ENCODE peak calls at places on chromosome 13, in ten cellular contexts. One of them, this sample, is unnamed.

GRCh38 chr13:113399755-113400149 is 35.8 kb upstream of the GRTP1 start:
- DNase-seq in endodermal cell: peak; percentile 50
- DNase-seq in psoas muscle: no peak
- DNase-seq in body of pancreas: no peak
- DNase-seq in suprapubic skin: peak; percentile 71
- DNase-seq in iPS DF 6.9: no peak
- DNase-seq in stomach: no peak
- DNase-seq in heart left ventricle: no peak
- DNase-seq in heart right ventricle: no peak
- DNase-seq in IMR-90: no peak
- DNase-seq in this sample: peak; percentile 81

GRCh38 chr13:36275190-36276002 is 22.2 kb downstream of the CCDC169 start:
- DNase-seq in IMR-90: peak; percentile 72
- DNase-seq in heart right ventricle: peak; percentile 48
- DNase-seq in psoas muscle: no peak
- DNase-seq in stomach: no peak
- DNase-seq in suprapubic skin: no peak
- DNase-seq in iPS DF 6.9: no peak
- DNase-seq in endodermal cell: no peak
- DNase-seq in body of pancreas: peak; percentile 62
- DNase-seq in heart left ventricle: no peak
- DNase-seq in this sample: no peak

GRCh38 chr13:98274921-98275487 is 97.9 kb upstream of the RNF113B start:
- DNase-seq in psoas muscle: no peak
- DNase-seq in IMR-90: peak; percentile 87
- DNase-seq in iPS DF 6.9: no peak
- DNase-seq in heart right ventricle: no peak
- DNase-seq in endodermal cell: no peak
- DNase-seq in suprapubic skin: no peak
- DNase-seq in heart left ventricle: no peak
- DNase-seq in body of pancreas: no peak
- DNase-seq in stomach: no peak
- DNase-seq in this sample: no peak

GRCh38 chr13:51276684-51277083 is 54.5 kb downstream of the FAM124A start:
- DNase-seq in iPS DF 6.9: no peak
- DNase-seq in IMR-90: no peak
- DNase-seq in heart left ventricle: no peak
- DNase-seq in suprapubic skin: no peak
- DNase-seq in body of pancreas: peak; percentile 56
- DNase-seq in psoas muscle: no peak
- DNase-seq in stomach: no peak
- DNase-seq in endodermal cell: peak; percentile 17
- DNase-seq in heart right ventricle: no peak
- DNase-seq in this sample: no peak

GRCh38 chr13:50124536-50125305 is 109.5 kb downstream of the KCNRG start:
- DNase-seq in endodermal cell: peak; percentile 83
- DNase-seq in heart right ventricle: peak; percentile 97
- DNase-seq in iPS DF 6.9: no peak
- DNase-seq in suprapubic skin: peak; percentile 98
- DNase-seq in psoas muscle: peak; percentile 99
- DNase-seq in body of pancreas: no peak
- DNase-seq in stomach: peak; percentile 97
- DNase-seq in IMR-90: peak; percentile 56
- DNase-seq in heart left ventricle: peak; percentile 60
- DNase-seq in this sample: peak; percentile 48

GRCh38 chr13:80070024-80070703 is 270.8 kb downstream of the SPRY2 start:
- DNase-seq in heart right ventricle: no peak
- DNase-seq in body of pancreas: no peak
- DNase-seq in stomach: no peak
- DNase-seq in iPS DF 6.9: no peak
- DNase-seq in suprapubic skin: no peak
- DNase-seq in IMR-90: no peak
- DNase-seq in psoas muscle: no peak
- DNase-seq in heart left ventricle: no peak
- DNase-seq in endodermal cell: peak; percentile 58
- DNase-seq in this sample: no peak

GRCh38 chr13:48783181-48783630 is 129.5 kb downstream of the CYSLTR2 start:
- DNase-seq in body of pancreas: peak; percentile 77
- DNase-seq in stomach: peak; percentile 70
- DNase-seq in IMR-90: peak; percentile 100
- DNase-seq in heart left ventricle: peak; percentile 92
- DNase-seq in iPS DF 6.9: no peak
- DNase-seq in suprapubic skin: peak; percentile 89
- DNase-seq in psoas muscle: peak; percentile 70
- DNase-seq in endodermal cell: no peak
- DNase-seq in heart right ventricle: peak; percentile 62
- DNase-seq in this sample: peak; percentile 56

GRCh38 chr13:48586591-48587103 is 53.8 kb upstream of the RCBTB2 start:
- DNase-seq in heart left ventricle: peak; percentile 70
- DNase-seq in body of pancreas: no peak
- DNase-seq in endodermal cell: no peak
- DNase-seq in stomach: peak; percentile 54
- DNase-seq in suprapubic skin: no peak
- DNase-seq in iPS DF 6.9: no peak
- DNase-seq in psoas muscle: peak; percentile 66
- DNase-seq in heart right ventricle: peak; percentile 63
- DNase-seq in IMR-90: peak; percentile 11
- DNase-seq in this sample: no peak

GRCh38 chr13:33119886-33120543 is 103.8 kb downstream of the KL start:
- DNase-seq in iPS DF 6.9: no peak
- DNase-seq in stomach: no peak
- DNase-seq in heart right ventricle: no peak
- DNase-seq in psoas muscle: no peak
- DNase-seq in heart left ventricle: no peak
- DNase-seq in suprapubic skin: no peak
- DNase-seq in body of pancreas: no peak
- DNase-seq in endodermal cell: no peak
- DNase-seq in IMR-90: peak; percentile 39
- DNase-seq in this sample: peak; percentile 21

GRCh38 chr13:113518080-113518803 is 27.7 kb upstream of the DCUN1D2 start:
- DNase-seq in psoas muscle: no peak
- DNase-seq in endodermal cell: no peak
- DNase-seq in iPS DF 6.9: no peak
- DNase-seq in stomach: no peak
- DNase-seq in heart right ventricle: no peak
- DNase-seq in suprapubic skin: no peak
- DNase-seq in heart left ventricle: no peak
- DNase-seq in body of pancreas: no peak
- DNase-seq in IMR-90: no peak
- DNase-seq in this sample: no peak

GRCh38 chr13:67299731-67300130 is 69.6 kb upstream of the PCDH9 start:
- DNase-seq in heart left ventricle: no peak
- DNase-seq in heart right ventricle: no peak
- DNase-seq in endodermal cell: no peak
- DNase-seq in psoas muscle: no peak
- DNase-seq in iPS DF 6.9: no peak
- DNase-seq in body of pancreas: no peak
- DNase-seq in IMR-90: peak; percentile 38
- DNase-seq in suprapubic skin: no peak
- DNase-seq in stomach: no peak
- DNase-seq in this sample: no peak

GRCh38 chr13:51066091-51066831 is 44.8 kb downstream of the C13orf42 start:
- DNase-seq in psoas muscle: no peak
- DNase-seq in endodermal cell: peak; percentile 45
- DNase-seq in stomach: no peak
- DNase-seq in iPS DF 6.9: no peak
- DNase-seq in IMR-90: peak; percentile 4
- DNase-seq in suprapubic skin: no peak
- DNase-seq in heart right ventricle: peak; percentile 30
- DNase-seq in heart left ventricle: no peak
- DNase-seq in body of pancreas: peak; percentile 6
- DNase-seq in this sample: peak; percentile 69

GRCh38 chr13:49927755-49928154 is 8.4 kb downstream of the SPRYD7 start:
- DNase-seq in stomach: no peak
- DNase-seq in IMR-90: peak; percentile 76
- DNase-seq in heart left ventricle: no peak
- DNase-seq in iPS DF 6.9: no peak
- DNase-seq in endodermal cell: no peak
- DNase-seq in psoas muscle: no peak
- DNase-seq in heart right ventricle: no peak
- DNase-seq in suprapubic skin: no peak
- DNase-seq in body of pancreas: no peak
- DNase-seq in this sample: peak; percentile 58

GRCh38 chr13:44189085-44189484 is 184.5 kb upstream of the SERP2 start:
- DNase-seq in suprapubic skin: no peak
- DNase-seq in psoas muscle: no peak
- DNase-seq in heart right ventricle: no peak
- DNase-seq in stomach: no peak
- DNase-seq in heart left ventricle: no peak
- DNase-seq in IMR-90: no peak
- DNase-seq in iPS DF 6.9: no peak
- DNase-seq in body of pancreas: no peak
- DNase-seq in endodermal cell: no peak
- DNase-seq in this sample: no peak

GRCh38 chr13:98581971-98582702 is 5.2 kb upstream of the STK24 start:
- DNase-seq in body of pancreas: no peak
- DNase-seq in endodermal cell: no peak
- DNase-seq in stomach: no peak
- DNase-seq in IMR-90: peak; percentile 85
- DNase-seq in heart right ventricle: no peak
- DNase-seq in iPS DF 6.9: no peak
- DNase-seq in suprapubic skin: no peak
- DNase-seq in psoas muscle: no peak
- DNase-seq in heart left ventricle: no peak
- DNase-seq in this sample: no peak

DNA sequence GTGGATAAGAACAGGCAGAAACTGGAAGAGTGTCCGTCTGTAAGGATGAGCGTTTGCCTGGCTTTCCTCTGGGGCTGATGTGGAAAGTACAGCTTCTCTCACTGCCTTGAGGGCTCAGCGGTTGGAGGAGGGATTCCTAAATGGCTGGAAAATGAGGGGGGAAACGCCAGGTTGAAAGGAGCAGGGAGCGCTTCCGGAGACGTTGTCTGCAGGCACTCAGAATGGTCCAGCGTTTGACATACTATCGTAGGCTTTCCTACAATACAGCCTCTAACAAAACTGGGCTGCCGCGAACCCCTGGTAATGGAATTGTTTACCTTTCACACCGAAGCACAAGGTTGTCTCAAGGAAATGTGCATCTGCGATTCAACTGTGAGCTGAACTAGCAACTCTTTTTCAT is 39.9 kb downstream of the MRPL57 start:
- DNase-seq in iPS DF 6.9: no peak
- DNase-seq in heart right ventricle: no peak
- DNase-seq in suprapubic skin: no peak
- DNase-seq in IMR-90: no peak
- DNase-seq in body of pancreas: no peak
- DNase-seq in heart left ventricle: no peak
- DNase-seq in endodermal cell: no peak
- DNase-seq in psoas muscle: no peak
- DNase-seq in stomach: no peak
- DNase-seq in this sample: no peak
- H3K4me3 ChIP-seq in iPS DF 6.9: no peak overlapping the region
- H3K4me3 ChIP-seq in heart right ventricle: no peak overlapping the region
- H3K4me3 ChIP-seq in suprapubic skin: no peak overlapping the region
- H3K4me3 ChIP-seq in IMR-90: peak overlapping the region; percentile 15
- H3K4me3 ChIP-seq in body of pancreas: no peak overlapping the region
- H3K4me3 ChIP-seq in heart left ventricle: no peak overlapping the region
- H3K4me3 ChIP-seq in endodermal cell: no peak overlapping the region
- H3K4me3 ChIP-seq in psoas muscle: no peak overlapping the region
- H3K4me3 ChIP-seq in stomach: no peak overlapping the region
- H3K4me3 ChIP-seq in this sample: no peak overlapping the region

DNA sequence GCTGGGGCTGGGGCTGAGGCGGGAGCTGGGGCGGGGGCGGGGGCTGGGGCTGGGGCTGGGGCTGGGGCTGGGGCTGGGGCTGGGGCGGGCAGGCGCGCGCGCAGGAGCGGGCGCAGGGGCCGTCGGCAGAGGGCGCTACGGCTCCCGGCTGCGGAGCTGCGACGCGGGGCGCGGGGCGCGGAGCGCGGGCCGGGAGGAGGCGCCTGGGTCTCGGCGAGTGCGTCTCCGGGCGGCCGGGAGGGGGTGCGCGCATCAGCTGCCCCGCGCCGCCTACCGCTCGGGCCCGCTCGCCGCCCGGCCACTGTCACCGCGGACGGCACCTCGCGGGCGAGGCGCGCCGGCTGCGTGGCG is 416 bp upstream of the MTUS2 start:
- DNase-seq in iPS DF 6.9: no peak
- DNase-seq in psoas muscle: no peak
- DNase-seq in endodermal cell: peak; percentile 92
- DNase-seq in heart right ventricle: peak; percentile 44
- DNase-seq in heart left ventricle: peak; percentile 71
- DNase-seq in stomach: peak; percentile 27
- DNase-seq in suprapubic skin: no peak
- DNase-seq in body of pancreas: peak; percentile 60
- DNase-seq in IMR-90: peak; percentile 32
- DNase-seq in this sample: no peak
- H3K27me3 ChIP-seq in iPS DF 6.9: peaks cover 7% of the 10 kb centered on the region
- H3K27me3 ChIP-seq in psoas muscle: peaks cover 24% of the 10 kb centered on the region
- H3K27me3 ChIP-seq in endodermal cell: peaks cover 54% of the 10 kb centered on the region
- H3K27me3 ChIP-seq in heart right ventricle: peaks cover 23% of the 10 kb centered on the region
- H3K27me3 ChIP-seq in heart left ventricle: peaks cover 8% of the 10 kb centered on the region
- H3K27me3 ChIP-seq in stomach: peaks cover 34% of the 10 kb centered on the region
- H3K27me3 ChIP-seq in suprapubic skin: peaks cover 72% of the 10 kb centered on the region
- H3K27me3 ChIP-seq in body of pancreas: no peaks in the 10 kb centered on the region
- H3K27me3 ChIP-seq in IMR-90: peaks cover 39% of the 10 kb centered on the region
- H3K27me3 ChIP-seq in this sample: peaks cover 23% of the 10 kb centered on the region

GRCh38 chr13:76148374-76148773 is 512.2 kb downstream of the LMO7 start:
- DNase-seq in heart right ventricle: no peak
- DNase-seq in body of pancreas: no peak
- DNase-seq in iPS DF 6.9: no peak
- DNase-seq in heart left ventricle: no peak
- DNase-seq in suprapubic skin: no peak
- DNase-seq in IMR-90: no peak
- DNase-seq in endodermal cell: no peak
- DNase-seq in stomach: no peak
- DNase-seq in psoas muscle: no peak
- DNase-seq in this sample: no peak
- H3K27ac ChIP-seq in heart right ventricle: no peak overlapping the region
- H3K27ac ChIP-seq in body of pancreas: no peak overlapping the region
- H3K27ac ChIP-seq in iPS DF 6.9: no peak overlapping the region
- H3K27ac ChIP-seq in heart left ventricle: no peak overlapping the region
- H3K27ac ChIP-seq in suprapubic skin: no peak overlapping the region
- H3K27ac ChIP-seq in IMR-90: no peak overlapping the region
- H3K27ac ChIP-seq in endodermal cell: no peak overlapping the region
- H3K27ac ChIP-seq in stomach: no peak overlapping the region
- H3K27ac ChIP-seq in psoas muscle: no peak overlapping the region
- H3K27ac ChIP-seq in this sample: no peak overlapping the region

DNA sequence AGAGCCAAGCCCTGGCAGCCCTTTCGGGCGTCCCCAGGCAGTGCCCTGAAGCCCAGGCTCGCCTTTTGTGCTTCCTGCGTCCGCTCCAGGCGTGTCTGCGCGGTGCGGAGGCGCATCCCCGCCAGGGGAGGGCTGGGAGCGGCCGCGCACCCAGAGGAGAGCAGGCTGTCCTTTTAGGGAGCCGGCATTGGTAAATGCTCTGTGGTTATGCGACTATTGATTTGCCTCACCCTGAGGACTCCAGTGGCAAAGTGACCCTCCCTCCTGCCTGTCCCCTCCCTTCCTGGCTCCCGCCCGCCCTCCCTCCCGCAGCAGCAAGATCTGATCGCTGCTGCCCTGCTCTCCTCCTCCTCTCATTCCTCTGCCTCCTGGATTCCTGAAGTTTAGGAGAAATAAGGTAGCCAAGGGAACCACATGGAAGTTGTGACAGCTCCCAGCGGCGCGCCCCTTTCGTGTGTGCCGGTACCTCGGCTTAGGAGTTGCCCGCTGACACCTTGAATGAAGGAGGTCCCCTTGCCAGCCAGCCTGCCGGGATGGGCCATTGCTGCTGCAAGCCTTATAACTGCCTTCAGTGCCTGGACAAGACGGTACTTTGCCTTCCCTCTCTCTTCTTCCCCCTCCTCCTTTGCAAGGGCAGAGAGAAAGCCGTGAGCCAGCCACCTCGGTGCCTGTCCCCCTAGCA is 167.0 kb downstream of the SLC7A1 start:
- DNase-seq in IMR-90: no peak
- DNase-seq in heart right ventricle: peak; percentile 37
- DNase-seq in iPS DF 6.9: no peak
- DNase-seq in body of pancreas: peak; percentile 8
- DNase-seq in psoas muscle: peak; percentile 52
- DNase-seq in stomach: no peak
- DNase-seq in heart left ventricle: peak; percentile 67
- DNase-seq in endodermal cell: peak; percentile 89
- DNase-seq in suprapubic skin: no peak
- DNase-seq in this sample: no peak
- H3K4me3 ChIP-seq in IMR-90: peak overlapping the region; percentile 12
- H3K4me3 ChIP-seq in heart right ventricle: peak overlapping the region; percentile 40
- H3K4me3 ChIP-seq in iPS DF 6.9: peak overlapping the region; percentile 19
- H3K4me3 ChIP-seq in body of pancreas: no peak overlapping the region
- H3K4me3 ChIP-seq in psoas muscle: peak overlapping the region; percentile 63
- H3K4me3 ChIP-seq in stomach: peak overlapping the region; percentile 40
- H3K4me3 ChIP-seq in heart left ventricle: peak overlapping the region; percentile 52
- H3K4me3 ChIP-seq in endodermal cell: peak overlapping the region; percentile 78
- H3K4me3 ChIP-seq in suprapubic skin: peak overlapping the region; percentile 37
- H3K4me3 ChIP-seq in this sample: no peak overlapping the region

This sample was measured in SJSA1.